ENCODE peak calls at places on chromosomes 2 and 18, in seven cellular contexts. N is brain microvascular endothelial cell; K is PC-9; F is CD8-positive, alpha-beta T cell; I is esophagus squamous epithelium; Z is astrocyte; X is mammary epithelial cell. T is an unnamed sample.

GRCh38 chr2:16589465-16589864 is 76.2 kb downstream of the CYRIA start:
- DNase-seq in N (no peak), K (no peak), F (no peak), I (no peak), Z (no peak), X (no peak), T (no peak)

GRCh38 chr2:105422801-105423200 is 23.9 kb upstream of the FHL2 start:
- DNase-seq in N (no peak), K (no peak), F (no peak), I (no peak), Z (no peak), X (no peak), T (no peak)

GRCh38 chr2:158006961-158007664 is 94.6 kb upstream of the UPP2 start:
- DNase-seq in N (no peak), K (no peak), F (no peak), I (no peak), Z (no peak), X (no peak), T (no peak)

GRCh38 chr18:74489631-74490030 is 6.5 kb upstream of the CNDP2 start:
- DNase-seq in N (peak), K (no peak), F (no peak), I (no peak), Z (peak), X (no peak), T (no peak)

GRCh38 chr2:130850788-130851623 is 14.3 kb downstream of the ARHGEF4 start:
- DNase-seq in N (no peak), K (no peak), F (no peak), I (no peak), Z (no peak), X (no peak), T (no peak)

GRCh38 chr18:58858591-58859468 is 5.8 kb upstream of the ZNF532 start:
- DNase-seq in N (no peak), K (no peak), F (no peak), I (no peak), Z (no peak), X (no peak), T (no peak)

GRCh38 chr2:215817046-215817445 is 196.3 kb downstream of the MREG start:
- DNase-seq in N (no peak), K (no peak), F (no peak), I (no peak), Z (no peak), X (no peak), T (no peak)

GRCh38 chr2:80258321-80258720 is 46.2 kb downstream of the LRRTM1 start:
- DNase-seq in N (no peak), K (no peak), F (no peak), I (no peak), Z (no peak), X (no peak), T (no peak)

GRCh38 chr18:73235491-73235890 is 367.7 kb upstream of the NETO1 start:
- DNase-seq in N (peak), K (peak), F (no peak), I (no peak), Z (peak), X (peak), T (no peak)

GRCh38 chr2:86223682-86224560 is 24.7 kb downstream of the MRPL35 start:
- DNase-seq in N (no peak), K (no peak), F (no peak), I (no peak), Z (peak), X (peak), T (peak)

GRCh38 chr2:6644261-6644660 is 221.4 kb downstream of the CMPK2 start:
- DNase-seq in N (no peak), K (no peak), F (no peak), I (no peak), Z (no peak), X (no peak), T (no peak)

GRCh38 chr2:57460875-57461274 is 585.7 kb upstream of the VRK2 start:
- DNase-seq in N (no peak), K (no peak), F (no peak), I (no peak), Z (no peak), X (no peak), T (no peak)

GRCh38 chr2:189557373-189557772 is 23.2 kb downstream of the SLC40A1 start:
- DNase-seq in N (no peak), K (no peak), F (no peak), I (no peak), Z (no peak), X (peak), T (no peak)

GRCh38 chr2:212539145-212539880 is 711 bp upstream of the ERBB4 start:
- DNase-seq in N (no peak), K (no peak), F (no peak), I (no peak), Z (no peak), X (no peak), T (peak)

GRCh38 chr2:191864623-191865521 is 18.0 kb upstream of the CAVIN2 start:
- DNase-seq in N (peak), K (no peak), F (no peak), I (no peak), Z (peak), X (peak), T (no peak)

GRCh38 chr18:33440011-33440383 is 524 bp downstream of the CCDC178 start:
- DNase-seq in N (peak), K (no peak), F (no peak), I (no peak), Z (peak), X (peak), T (no peak)

GRCh38 chr2:235654115-235654514 is 160.3 kb downstream of the AGAP1 start:
- DNase-seq in N (peak), K (no peak), F (no peak), I (no peak), Z (peak), X (no peak), T (no peak)

GRCh38 chr18:43312891-43313290 is 35.6 kb upstream of the SYT4 start:
- DNase-seq in N (no peak), K (no peak), F (no peak), I (no peak), Z (peak), X (peak), T (no peak)

GRCh38 chr2:241775223-241776177 is 1.1 kb upstream of the GAL3ST2 start:
- DNase-seq in N (no peak), K (no peak), F (peak), I (no peak), Z (no peak), X (no peak), T (no peak)

GRCh38 chr2:205563646-205564045 is 118.7 kb upstream of the NRP2 start:
- DNase-seq in N (no peak), K (no peak), F (no peak), I (no peak), Z (no peak), X (no peak), T (no peak)

GRCh38 chr2:26349690-26350089 is 3.1 kb upstream of the ADGRF3 start:
- DNase-seq in N (no peak), K (peak), F (no peak), I (no peak), Z (no peak), X (peak), T (no peak)

GRCh38 chr2:39693275-39693674 is 27.6 kb downstream of the TMEM178A start:
- DNase-seq in N (no peak), K (no peak), F (no peak), I (no peak), Z (no peak), X (no peak), T (no peak)

GRCh38 chr2:39701137-39701536 is 35.4 kb downstream of the TMEM178A start:
- DNase-seq in N (no peak), K (no peak), F (no peak), I (no peak), Z (no peak), X (no peak), T (no peak)

GRCh38 chr2:39696072-39696471 is 30.4 kb downstream of the TMEM178A start:
- DNase-seq in N (peak), K (peak), F (no peak), I (no peak), Z (peak), X (peak), T (no peak)

GRCh38 chr2:39696838-39697237 is 31.1 kb downstream of the TMEM178A start:
- DNase-seq in N (peak), K (no peak), F (no peak), I (no peak), Z (peak), X (peak), T (no peak)

DNA sequence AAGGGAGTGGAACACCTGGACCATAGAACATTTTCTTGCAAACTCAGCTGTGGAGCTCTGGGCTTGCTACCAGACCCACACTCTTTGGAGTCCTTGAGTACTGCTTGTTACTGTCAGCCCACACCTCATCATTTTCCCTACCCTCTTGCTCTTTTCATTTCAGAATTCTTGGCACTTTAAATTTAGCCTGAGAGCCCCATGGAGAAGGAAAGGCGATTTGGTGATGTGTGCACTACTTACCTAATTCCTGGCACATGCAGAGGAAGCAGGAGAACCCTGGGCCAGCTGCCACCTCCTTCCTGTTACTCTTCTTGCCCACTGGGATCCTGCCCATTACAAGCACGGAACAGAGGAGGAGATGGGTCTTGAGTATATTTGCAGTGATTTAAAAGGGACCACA is 31.8 kb downstream of the TMEM178A start:
- DNase-seq in N (no peak), K (no peak), F (no peak), I (no peak), Z (peak), X (no peak), T (no peak)
- H3K27ac ChIP-seq in N (no peak), K (no peak), F (no peak), I (no peak), Z (peak), X (no peak), T (peak)

GRCh38 chr18:47120428-47120827 is 29.9 kb downstream of the HDHD2 start:
- DNase-seq in N (no peak), K (no peak), F (no peak), I (no peak), Z (peak), X (no peak), T (no peak)
- H3K27ac ChIP-seq in N (no peak), K (no peak), F (no peak), I (no peak), Z (no peak), X (no peak), T (no peak)

GRCh38 chr2:121284424-121285076 is 452 bp downstream of the TFCP2L1 start:
- DNase-seq in N (no peak), K (no peak), F (no peak), I (no peak), Z (no peak), X (peak), T (no peak)

GRCh38 chr2:121283670-121284245 is 1.2 kb downstream of the TFCP2L1 start:
- DNase-seq in N (no peak), K (no peak), F (no peak), I (no peak), Z (no peak), X (peak), T (no peak)

GRCh38 chr2:121286506-121286905 is 1.5 kb upstream of the TFCP2L1 start:
- DNase-seq in N (no peak), K (no peak), F (no peak), I (no peak), Z (no peak), X (no peak), T (no peak)

GRCh38 chr2:121285926-121286325 is 924 bp upstream of the TFCP2L1 start:
- DNase-seq in N (no peak), K (no peak), F (no peak), I (no peak), Z (no peak), X (no peak), T (no peak)

DNA sequence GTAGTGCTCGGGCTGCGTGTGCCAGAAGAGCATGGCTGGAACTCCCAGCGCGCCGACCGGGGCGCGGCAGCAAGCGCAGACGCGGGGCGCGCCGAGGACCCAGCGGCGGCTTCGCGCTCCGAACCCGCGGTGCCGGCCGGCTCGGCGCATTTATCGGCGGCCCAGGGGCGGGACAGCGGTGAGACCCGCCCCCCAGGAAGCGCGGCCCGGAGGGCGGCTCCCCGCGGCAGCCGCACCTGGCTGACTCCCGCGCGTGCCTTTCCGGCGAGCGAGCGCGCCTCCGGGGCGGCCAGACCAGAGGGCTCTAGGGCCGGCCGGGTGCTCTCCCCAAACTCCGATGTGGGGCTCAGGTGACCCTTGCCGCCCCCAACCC is at the start of gene TFCP2L1:
- DNase-seq in N (no peak), K (no peak), F (no peak), I (no peak), Z (no peak), X (peak), T (no peak)
- H3K27ac ChIP-seq in N (no peak), K (no peak), F (no peak), I (peak), Z (no peak), X (peak), T (no peak)

DNA sequence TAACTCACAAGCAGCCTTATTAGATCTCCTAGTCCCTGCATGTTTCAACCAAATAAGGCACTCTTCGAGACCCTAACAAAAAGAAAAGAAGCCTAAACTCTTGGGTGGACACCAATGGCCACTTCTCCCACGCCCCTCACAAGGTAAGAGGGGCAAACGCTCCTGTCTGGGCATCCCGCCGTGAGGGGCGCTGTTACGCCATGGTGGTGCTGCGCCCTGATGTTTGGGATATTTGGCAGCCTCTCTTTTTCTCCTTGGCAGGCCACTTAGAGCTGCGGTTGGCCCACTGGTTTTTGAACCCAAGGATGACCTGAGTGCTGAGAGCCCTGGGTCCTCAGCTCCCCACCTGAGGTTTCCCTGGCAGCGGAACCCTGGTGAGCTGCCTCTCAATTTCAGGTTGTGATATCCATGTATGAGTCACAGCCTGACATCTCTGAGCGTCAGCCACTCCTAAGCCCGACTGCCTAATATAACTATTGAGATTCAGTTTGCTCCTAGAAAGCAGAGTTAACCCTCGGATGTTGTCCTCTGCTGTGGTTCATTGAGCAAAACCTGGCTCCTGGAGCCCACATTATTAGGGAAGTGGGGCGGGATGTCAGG is 103.3 kb downstream of the COL6A3 start:
- DNase-seq in N (peak), K (no peak), F (no peak), I (no peak), Z (no peak), X (no peak), T (no peak)
- H3K27ac ChIP-seq in N (no peak), K (no peak), F (no peak), I (peak), Z (peak), X (no peak), T (no peak)

T was measured in caudate nucleus.